ENCODE peak calls at places on chromosome 20, in four cellular contexts. R is lower leg skin, X is cardiac fibroblast, J is A549. K is an unnamed sample.

GRCh38 chr20:51906049-51906448 is 103.7 kb upstream of the SALL4 start:
- DNase-seq in R (no peak), X (no peak), J (no peak), K (no peak)

GRCh38 chr20:63833776-63834544 is 2.9 kb upstream of the ZBTB46 start:
- DNase-seq in R (no peak), X (peak; percentile 71), J (no peak), K (no peak)

GRCh38 chr20:37902504-37903313 is at the start of gene VSTM2L:
- DNase-seq in R (no peak), X (peak; percentile 77), J (peak; percentile 82), K (peak; percentile 74)

GRCh38 chr20:63032861-63033634 is 26.3 kb upstream of the BHLHE23 start:
- DNase-seq in R (no peak), X (no peak), J (no peak), K (no peak)

GRCh38 chr20:16062661-16063591 is 510.3 kb downstream of the KIF16B start:
- DNase-seq in R (no peak), X (no peak), J (no peak), K (no peak)

GRCh38 chr20:16095241-16095640 is 478.0 kb downstream of the KIF16B start:
- DNase-seq in R (no peak), X (no peak), J (no peak), K (no peak)

GRCh38 chr20:45910670-45911485 is 1.1 kb downstream of the PLTP start:
- DNase-seq in R (peak; percentile 100), X (peak; percentile 100), J (peak; percentile 99), K (peak; percentile 99)

GRCh38 chr20:59400666-59401065 is 100.3 kb downstream of the EDN3 start:
- DNase-seq in R (peak; percentile 50), X (no peak), J (no peak), K (no peak)

GRCh38 chr20:4086771-4087677 is 71.7 kb upstream of the RNF24 start:
- DNase-seq in R (peak; percentile 46), X (no peak), J (no peak), K (no peak)

GRCh38 chr20:62860924-62861691 is 514 bp downstream of the TCFL5 start:
- DNase-seq in R (no peak), X (no peak), J (peak; percentile 29), K (peak; percentile 38)

GRCh38 chr20:37919389-37920040 is 16.6 kb downstream of the VSTM2L start:
- DNase-seq in R (no peak), X (no peak), J (no peak), K (no peak)

GRCh38 chr20:62707981-62708521 is 585 bp upstream of the NTSR1 start:
- DNase-seq in R (no peak), X (no peak), J (peak; percentile 44), K (peak; percentile 11)

GRCh38 chr20:51417745-51418529 is 124.6 kb downstream of the NFATC2 start:
- DNase-seq in R (no peak), X (no peak), J (no peak), K (no peak)

GRCh38 chr20:51584116-51584515 is 41.6 kb upstream of the NFATC2 start:
- DNase-seq in R (no peak), X (no peak), J (no peak), K (no peak)

GRCh38 chr20:37539956-37540455 is 12.3 kb upstream of the BLCAP start:
- DNase-seq in R (no peak), X (no peak), J (no peak), K (no peak)

GRCh38 chr20:36644032-36644712 is 1.8 kb downstream of the SLA2 start:
- DNase-seq in R (no peak), X (no peak), J (no peak), K (no peak)

GRCh38 chr20:13251556-13251955 is 30.5 kb downstream of the ISM1 start:
- DNase-seq in R (no peak), X (no peak), J (no peak), K (no peak)

GRCh38 chr20:19835533-19836222 is 77.6 kb downstream of the RIN2 start:
- DNase-seq in R (no peak), X (no peak), J (no peak), K (no peak)

GRCh38 chr20:5680227-5680626 is 70.0 kb upstream of the SHLD1 start:
- DNase-seq in R (no peak), X (peak; percentile 37), J (peak; percentile 52), K (peak; percentile 48)

GRCh38 chr20:34058831-34059230 is 53.2 kb downstream of the EIF2S2 start:
- DNase-seq in R (no peak), X (peak; percentile 15), J (no peak), K (no peak)

GRCh38 chr20:57270204-57270937 is 3.9 kb upstream of the BMP7 start:
- DNase-seq in R (no peak), X (no peak), J (no peak), K (no peak)
- TF ChIP-seq CTCF in R (no peak), X (no peak), J (no peak), K (no peak)

DNA sequence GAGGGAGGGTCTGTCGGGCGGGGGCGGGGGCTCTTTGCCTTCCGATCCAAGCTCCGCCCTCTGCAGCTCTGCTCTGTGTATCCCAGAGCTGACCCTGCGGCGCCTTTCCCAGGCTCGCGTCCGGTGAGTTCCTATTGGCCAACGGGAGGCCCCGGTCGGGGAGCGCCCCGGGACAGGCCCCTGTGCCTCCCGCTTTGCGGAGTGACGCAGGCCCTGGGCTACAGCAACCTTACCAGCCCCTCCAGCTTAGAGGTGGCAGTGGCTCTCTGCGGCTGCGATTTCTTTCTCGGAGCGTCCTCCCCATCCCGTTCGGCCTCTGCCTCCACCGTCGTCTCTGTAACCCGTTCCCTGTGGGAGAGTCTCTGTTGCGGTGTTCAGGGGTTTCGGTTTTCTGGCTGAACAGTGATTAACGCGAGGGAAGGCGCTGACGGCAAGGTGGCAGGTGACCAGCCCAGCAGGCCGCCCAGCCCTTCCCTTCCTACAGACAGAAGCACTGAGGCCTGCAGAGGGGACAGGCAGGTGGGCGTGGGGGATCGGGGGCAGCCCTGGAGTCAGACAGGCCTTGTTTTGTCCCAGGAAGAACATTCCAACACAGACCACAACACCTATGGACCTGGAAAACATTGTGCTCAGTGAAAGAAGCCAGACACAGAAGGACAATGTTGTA is 18.1 kb upstream of the CEBPB start:
- DNase-seq in R (peak; percentile 96), X (peak; percentile 71), J (peak; percentile 91), K (peak; percentile 56)
- H3K4me3 ChIP-seq in R (peak overlapping the region; percentile 5), X (peak overlapping the region; percentile 52), J (peak overlapping the region; percentile 49), K (peak overlapping the region; percentile 37)

GRCh38 chr20:41134362-41135186 is 2.8 kb upstream of the PLCG1 start:
- DNase-seq in R (no peak), X (no peak), J (no peak), K (no peak)
- TF ChIP-seq CTCF in R (no peak), X (no peak), J (no peak), K (no peak)

GRCh38 chr20:35171753-35172433 is at the start of gene PROCR:
- DNase-seq in R (peak; percentile 97), X (peak; percentile 91), J (peak; percentile 96), K (peak; percentile 100)
- H3K4me3 ChIP-seq in R (peak within 1 kb of the TSS; percentile 9), X (peak within 1 kb of the TSS; percentile 50), J (peak within 1 kb of the TSS; percentile 61), K (peak within 1 kb of the TSS; percentile 55)

DNA sequence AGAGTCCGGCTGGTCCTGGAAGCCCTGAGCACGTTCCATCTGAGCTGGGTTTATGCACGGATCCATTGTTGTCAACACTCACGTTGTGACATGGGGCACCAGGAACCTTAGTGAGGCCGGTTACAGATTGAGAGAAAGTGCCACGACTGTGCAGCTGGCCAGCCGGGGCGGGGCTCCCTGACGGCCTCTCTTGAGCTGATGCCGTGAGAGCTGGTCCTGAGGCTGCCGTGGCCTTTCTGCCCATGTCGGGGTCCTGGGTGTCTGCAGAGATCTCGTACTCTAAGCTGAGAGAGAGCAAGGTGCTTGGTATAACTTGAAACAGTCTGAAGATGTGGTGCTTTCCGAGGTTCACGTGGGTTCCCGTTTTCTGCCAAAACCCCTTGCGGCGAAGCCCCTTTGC is 10.0 kb downstream of the CDH4 start:
- DNase-seq in R (no peak), X (no peak), J (no peak), K (no peak)
- TF ChIP-seq CTCF in R (no peak), X (no peak), J (no peak), K (no peak)

GRCh38 chr20:2137552-2138201 is 36.0 kb downstream of the STK35 start:
- DNase-seq in R (no peak), X (peak; percentile 62), J (no peak), K (no peak)
- H3K4me3 ChIP-seq in R (no peak overlapping the region), X (no peak overlapping the region), J (no peak overlapping the region), K (no peak overlapping the region)

GRCh38 chr20:56501116-56501515 is 23.4 kb upstream of the FAM209A start:
- DNase-seq in R (no peak), X (no peak), J (no peak), K (no peak)

GRCh38 chr20:56506103-56506502 is 18.4 kb upstream of the FAM209A start:
- DNase-seq in R (peak; percentile 18), X (peak; percentile 9), J (no peak), K (no peak)

GRCh38 chr20:56503911-56504310 is 20.6 kb upstream of the FAM209A start:
- DNase-seq in R (peak; percentile 15), X (no peak), J (no peak), K (no peak)

GRCh38 chr20:56504373-56505005 is 20.1 kb upstream of the FAM209A start:
- DNase-seq in R (peak; percentile 25), X (no peak), J (no peak), K (no peak)
- TF ChIP-seq CTCF in R (no peak), X (peak; percentile 58), J (peak; percentile 24), K (peak; percentile 43)

DNA sequence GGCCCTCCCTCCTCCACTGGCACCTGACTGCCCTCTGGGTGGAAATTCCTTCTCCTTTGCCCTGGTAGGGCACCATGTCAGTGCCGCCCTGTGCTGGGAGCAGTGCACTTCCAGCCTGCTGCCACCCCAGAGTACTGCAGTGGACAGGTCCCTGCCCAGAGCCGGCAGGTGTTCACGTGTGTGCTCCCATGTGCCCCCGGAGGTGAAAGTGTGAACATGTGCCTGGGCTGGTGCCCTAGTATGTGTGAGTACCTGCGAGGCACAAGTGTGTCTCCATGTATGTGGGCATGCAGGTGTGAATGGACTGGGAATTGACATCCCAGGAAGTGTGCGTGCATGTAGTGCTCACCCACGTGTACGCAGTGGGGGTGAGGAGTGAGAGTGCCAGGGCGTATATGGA is 29.4 kb downstream of the SDCBP2 start:
- DNase-seq in R (no peak), X (no peak), J (peak; percentile 34), K (no peak)
- H3K4me3 ChIP-seq in R (no peak overlapping the region), X (no peak overlapping the region), J (no peak overlapping the region), K (no peak overlapping the region)

K was measured in epithelial cell of esophagus.